ENCODE peak calls at places on chromosomes 11 and 22, in seven cellular contexts. One of them, this sample, is unnamed.

GRCh38 chr11:13781153-13781552 is 112.7 kb downstream of the FAR1 start:
- DNase-seq in tibial nerve: no peak
- DNase-seq in endodermal cell: no peak
- DNase-seq in tibial artery: no peak
- DNase-seq in IMR-90: no peak
- DNase-seq in nephron progenitor cell: no peak
- DNase-seq in OCI-LY7: no peak
- DNase-seq in this sample: no peak

GRCh38 chr11:11536650-11537049 is 85.2 kb downstream of the GALNT18 start:
- DNase-seq in tibial nerve: no peak
- DNase-seq in endodermal cell: no peak
- DNase-seq in tibial artery: no peak
- DNase-seq in IMR-90: no peak
- DNase-seq in nephron progenitor cell: no peak
- DNase-seq in OCI-LY7: no peak
- DNase-seq in this sample: no peak

GRCh38 chr11:65873280-65874156 is 918 bp upstream of the EFEMP2 start:
- DNase-seq in tibial nerve: peak; percentile 93
- DNase-seq in endodermal cell: peak; percentile 98
- DNase-seq in tibial artery: peak; percentile 98
- DNase-seq in IMR-90: peak; percentile 90
- DNase-seq in nephron progenitor cell: peak; percentile 98
- DNase-seq in OCI-LY7: peak; percentile 94
- DNase-seq in this sample: peak; percentile 93

GRCh38 chr22:40748388-40748970 is 69.2 kb downstream of the MCHR1 start:
- DNase-seq in tibial nerve: no peak
- DNase-seq in endodermal cell: peak; percentile 56
- DNase-seq in tibial artery: no peak
- DNase-seq in IMR-90: no peak
- DNase-seq in nephron progenitor cell: peak; percentile 50
- DNase-seq in OCI-LY7: peak; percentile 20
- DNase-seq in this sample: no peak

GRCh38 chr11:128465531-128465930 is 121.8 kb downstream of the ETS1 start:
- DNase-seq in tibial nerve: no peak
- DNase-seq in endodermal cell: no peak
- DNase-seq in tibial artery: no peak
- DNase-seq in IMR-90: no peak
- DNase-seq in nephron progenitor cell: no peak
- DNase-seq in OCI-LY7: no peak
- DNase-seq in this sample: no peak

GRCh38 chr11:44322243-44322642 is 12.3 kb upstream of the ALX4 start:
- DNase-seq in tibial nerve: no peak
- DNase-seq in endodermal cell: no peak
- DNase-seq in tibial artery: no peak
- DNase-seq in IMR-90: no peak
- DNase-seq in nephron progenitor cell: no peak
- DNase-seq in OCI-LY7: no peak
- DNase-seq in this sample: peak; percentile 24

GRCh38 chr11:119258180-119258579 is 52.0 kb downstream of the CBL start:
- DNase-seq in tibial nerve: no peak
- DNase-seq in endodermal cell: peak; percentile 46
- DNase-seq in tibial artery: no peak
- DNase-seq in IMR-90: no peak
- DNase-seq in nephron progenitor cell: no peak
- DNase-seq in OCI-LY7: peak; percentile 29
- DNase-seq in this sample: no peak

GRCh38 chr11:63710476-63711217 is 29.3 kb downstream of the RTN3 start:
- DNase-seq in tibial nerve: no peak
- DNase-seq in endodermal cell: no peak
- DNase-seq in tibial artery: no peak
- DNase-seq in IMR-90: peak; percentile 83
- DNase-seq in nephron progenitor cell: no peak
- DNase-seq in OCI-LY7: no peak
- DNase-seq in this sample: no peak

GRCh38 chr11:12623869-12624268 is 50.4 kb upstream of the TEAD1 start:
- DNase-seq in tibial nerve: no peak
- DNase-seq in endodermal cell: no peak
- DNase-seq in tibial artery: no peak
- DNase-seq in IMR-90: no peak
- DNase-seq in nephron progenitor cell: no peak
- DNase-seq in OCI-LY7: no peak
- DNase-seq in this sample: no peak

GRCh38 chr11:18036456-18036855 is 9.6 kb downstream of the TPH1 start:
- DNase-seq in tibial nerve: no peak
- DNase-seq in endodermal cell: no peak
- DNase-seq in tibial artery: no peak
- DNase-seq in IMR-90: no peak
- DNase-seq in nephron progenitor cell: no peak
- DNase-seq in OCI-LY7: no peak
- DNase-seq in this sample: no peak

GRCh38 chr22:46339956-46340355 is 4.4 kb downstream of the TRMU start:
- DNase-seq in tibial nerve: no peak
- DNase-seq in endodermal cell: no peak
- DNase-seq in tibial artery: no peak
- DNase-seq in IMR-90: no peak
- DNase-seq in nephron progenitor cell: no peak
- DNase-seq in OCI-LY7: no peak
- DNase-seq in this sample: peak; percentile 11

GRCh38 chr11:11218287-11218986 is 134.6 kb downstream of the CSNK2A3 start:
- DNase-seq in tibial nerve: no peak
- DNase-seq in endodermal cell: peak; percentile 26
- DNase-seq in tibial artery: no peak
- DNase-seq in IMR-90: no peak
- DNase-seq in nephron progenitor cell: no peak
- DNase-seq in OCI-LY7: peak; percentile 79
- DNase-seq in this sample: no peak

GRCh38 chr11:12556788-12557384 is 117.3 kb upstream of the TEAD1 start:
- DNase-seq in tibial nerve: peak; percentile 35
- DNase-seq in endodermal cell: peak; percentile 88
- DNase-seq in tibial artery: peak; percentile 84
- DNase-seq in IMR-90: peak; percentile 96
- DNase-seq in nephron progenitor cell: no peak
- DNase-seq in OCI-LY7: no peak
- DNase-seq in this sample: no peak

GRCh38 chr11:122140535-122140934 is 24.5 kb upstream of the BLID start:
- DNase-seq in tibial nerve: no peak
- DNase-seq in endodermal cell: no peak
- DNase-seq in tibial artery: no peak
- DNase-seq in IMR-90: peak; percentile 86
- DNase-seq in nephron progenitor cell: no peak
- DNase-seq in OCI-LY7: no peak
- DNase-seq in this sample: no peak

GRCh38 chr11:129202646-129203045 is 10.5 kb upstream of the ARHGAP32 start:
- DNase-seq in tibial nerve: no peak
- DNase-seq in endodermal cell: no peak
- DNase-seq in tibial artery: no peak
- DNase-seq in IMR-90: no peak
- DNase-seq in nephron progenitor cell: no peak
- DNase-seq in OCI-LY7: no peak
- DNase-seq in this sample: no peak

GRCh38 chr22:19884161-19884953 is 29.7 kb upstream of the GNB1L start:
- DNase-seq in tibial nerve: no peak
- DNase-seq in endodermal cell: no peak
- DNase-seq in tibial artery: peak; percentile 61
- DNase-seq in IMR-90: no peak
- DNase-seq in nephron progenitor cell: no peak
- DNase-seq in OCI-LY7: no peak
- DNase-seq in this sample: peak; percentile 34

GRCh38 chr11:763549-764321 is 13.6 kb downstream of the GATD1 start:
- DNase-seq in tibial nerve: no peak
- DNase-seq in endodermal cell: no peak
- DNase-seq in tibial artery: no peak
- DNase-seq in IMR-90: no peak
- DNase-seq in nephron progenitor cell: no peak
- DNase-seq in OCI-LY7: no peak
- DNase-seq in this sample: no peak

GRCh38 chr11:25562417-25562816 is 769.5 kb upstream of the ANO3 start:
- DNase-seq in tibial nerve: no peak
- DNase-seq in endodermal cell: no peak
- DNase-seq in tibial artery: no peak
- DNase-seq in IMR-90: no peak
- DNase-seq in nephron progenitor cell: no peak
- DNase-seq in OCI-LY7: no peak
- DNase-seq in this sample: no peak

GRCh38 chr11:132653237-132653636 is 879.1 kb downstream of the OPCML start:
- DNase-seq in tibial nerve: no peak
- DNase-seq in endodermal cell: no peak
- DNase-seq in tibial artery: no peak
- DNase-seq in IMR-90: no peak
- DNase-seq in nephron progenitor cell: no peak
- DNase-seq in OCI-LY7: no peak
- DNase-seq in this sample: no peak

GRCh38 chr11:19218216-19218615 is 16.4 kb upstream of the CSRP3 start:
- DNase-seq in tibial nerve: no peak
- DNase-seq in endodermal cell: no peak
- DNase-seq in tibial artery: no peak
- DNase-seq in IMR-90: no peak
- DNase-seq in nephron progenitor cell: no peak
- DNase-seq in OCI-LY7: no peak
- DNase-seq in this sample: no peak

GRCh38 chr22:46829140-46829891 is 66.9 kb downstream of the TBC1D22A start:
- DNase-seq in tibial nerve: no peak
- DNase-seq in endodermal cell: peak; percentile 26
- DNase-seq in tibial artery: no peak
- DNase-seq in IMR-90: peak; percentile 94
- DNase-seq in nephron progenitor cell: no peak
- DNase-seq in OCI-LY7: no peak
- DNase-seq in this sample: no peak

DNA sequence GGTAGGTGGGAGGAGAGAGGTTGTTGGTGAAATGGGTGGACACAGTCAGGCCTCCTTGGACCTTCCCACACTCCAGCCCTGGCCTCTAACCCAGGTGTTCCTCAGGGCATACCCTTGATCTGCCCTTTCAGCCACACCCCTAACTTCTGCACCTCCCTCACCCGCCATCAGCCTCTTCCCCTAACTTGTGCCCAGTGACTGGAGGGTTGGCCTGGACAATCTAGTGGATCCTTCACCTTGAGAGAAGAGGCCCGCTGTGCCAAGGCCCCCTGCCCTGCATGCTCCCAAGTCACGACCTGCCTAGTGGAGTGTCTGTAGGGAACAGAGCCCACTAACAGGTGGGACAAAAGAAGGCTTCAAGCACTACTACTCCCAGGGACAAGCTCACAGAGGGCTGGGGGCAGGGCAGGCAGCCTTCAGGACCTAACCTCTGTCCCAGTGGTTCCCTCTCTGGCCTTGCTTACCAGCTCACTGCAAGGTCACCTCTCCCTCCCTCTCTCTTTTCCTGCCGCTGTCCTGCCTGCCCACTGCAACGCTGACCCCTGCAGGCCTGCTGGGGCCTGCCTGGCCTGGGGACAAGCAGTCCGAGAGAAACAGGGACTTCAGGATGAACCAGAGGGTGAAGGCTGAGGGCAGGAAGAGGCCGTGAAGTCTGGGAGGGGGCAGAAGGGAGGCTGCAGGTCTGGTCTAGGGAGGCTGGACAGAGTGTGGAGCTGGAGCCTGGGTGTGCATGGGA is 3.3 kb downstream of the SYT7 start:
- DNase-seq in tibial nerve: no peak
- DNase-seq in endodermal cell: peak; percentile 89
- DNase-seq in tibial artery: no peak
- DNase-seq in IMR-90: no peak
- DNase-seq in nephron progenitor cell: peak; percentile 60
- DNase-seq in OCI-LY7: no peak
- DNase-seq in this sample: no peak
- TF ChIP-seq CTCF in tibial nerve: no peak
- TF ChIP-seq CTCF in endodermal cell: peak; percentile 78
- TF ChIP-seq CTCF in tibial artery: no peak
- TF ChIP-seq CTCF in IMR-90: peak; percentile 36
- TF ChIP-seq CTCF in nephron progenitor cell: peak; percentile 49
- TF ChIP-seq CTCF in OCI-LY7: no peak
- TF ChIP-seq CTCF in this sample: no peak

DNA sequence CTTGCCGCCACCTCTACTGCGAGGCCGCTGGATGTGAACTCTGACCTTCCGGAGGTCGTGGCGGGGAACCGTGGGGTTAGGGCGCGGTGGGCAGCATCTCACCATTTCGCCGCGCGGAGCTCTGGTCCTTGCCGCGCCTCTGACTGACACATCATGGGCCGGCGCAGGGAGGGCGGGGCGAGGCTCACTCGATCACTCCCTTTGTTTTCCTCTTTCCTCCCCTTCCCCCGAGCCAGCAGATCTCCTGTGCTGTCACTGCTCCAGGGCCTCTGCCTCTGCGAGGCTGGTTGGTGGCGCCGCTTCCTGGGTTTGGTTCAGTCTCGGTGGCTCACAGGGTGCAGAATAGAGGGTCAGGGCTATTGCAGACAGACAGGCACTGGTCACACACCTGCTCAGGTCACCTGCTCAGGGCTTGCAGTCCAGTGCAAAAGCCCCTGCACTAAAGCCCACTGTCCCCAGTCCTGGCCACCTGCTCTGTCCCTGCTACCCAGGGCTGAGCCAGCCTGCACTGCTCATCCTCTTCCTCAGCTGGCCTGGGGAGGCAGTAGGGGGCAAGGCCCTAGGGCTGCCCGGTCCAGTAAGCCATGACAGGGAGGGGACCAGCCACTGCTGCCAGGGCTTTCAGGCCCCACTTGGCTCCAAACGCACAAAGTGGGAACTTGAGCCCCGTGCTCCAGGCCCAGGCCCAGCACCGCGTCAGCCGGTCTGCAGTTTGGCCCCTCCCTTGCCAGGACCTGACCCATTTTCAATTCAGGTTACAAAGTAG is 36.2 kb downstream of the PISD start:
- DNase-seq in tibial nerve: peak; percentile 29
- DNase-seq in endodermal cell: peak; percentile 92
- DNase-seq in tibial artery: peak; percentile 68
- DNase-seq in IMR-90: peak; percentile 19
- DNase-seq in nephron progenitor cell: peak; percentile 69
- DNase-seq in OCI-LY7: no peak
- DNase-seq in this sample: no peak
- TF ChIP-seq CTCF in tibial nerve: no peak
- TF ChIP-seq CTCF in endodermal cell: no peak
- TF ChIP-seq CTCF in tibial artery: no peak
- TF ChIP-seq CTCF in IMR-90: no peak
- TF ChIP-seq CTCF in nephron progenitor cell: no peak
- TF ChIP-seq CTCF in OCI-LY7: no peak
- TF ChIP-seq CTCF in this sample: no peak

DNA sequence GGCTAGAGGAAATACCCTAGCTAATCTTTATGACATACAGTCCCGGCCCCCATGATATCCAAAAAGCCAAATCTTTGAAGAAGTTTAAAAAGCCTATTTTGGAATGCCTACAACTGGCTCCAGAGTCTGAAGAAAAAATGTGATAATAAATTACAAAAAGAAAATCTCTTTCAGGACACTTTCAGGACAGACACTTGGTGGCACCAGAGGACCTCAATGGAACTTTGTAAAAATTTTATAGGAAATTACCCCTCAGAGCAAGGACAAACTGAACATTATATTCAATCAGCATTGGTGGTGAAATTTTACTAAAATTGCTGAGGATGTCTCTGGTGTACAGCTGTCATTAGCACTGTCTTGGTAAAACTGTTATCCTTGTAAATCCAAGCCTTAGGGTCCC is 81.0 kb downstream of the CCDC73 start:
- DNase-seq in tibial nerve: no peak
- DNase-seq in endodermal cell: no peak
- DNase-seq in tibial artery: no peak
- DNase-seq in IMR-90: no peak
- DNase-seq in nephron progenitor cell: no peak
- DNase-seq in OCI-LY7: peak; percentile 1
- DNase-seq in this sample: no peak
- TF ChIP-seq CTCF in tibial nerve: no peak
- TF ChIP-seq CTCF in endodermal cell: peak; percentile 66
- TF ChIP-seq CTCF in tibial artery: no peak
- TF ChIP-seq CTCF in IMR-90: peak; percentile 34
- TF ChIP-seq CTCF in nephron progenitor cell: peak; percentile 43
- TF ChIP-seq CTCF in OCI-LY7: peak; percentile 70
- TF ChIP-seq CTCF in this sample: no peak

GRCh38 chr22:36368359-36368983 is 19.3 kb downstream of the MYH9 start:
- DNase-seq in tibial nerve: no peak
- DNase-seq in endodermal cell: peak; percentile 92
- DNase-seq in tibial artery: no peak
- DNase-seq in IMR-90: peak; percentile 78
- DNase-seq in nephron progenitor cell: peak; percentile 58
- DNase-seq in OCI-LY7: no peak
- DNase-seq in this sample: no peak
- TF ChIP-seq CTCF in tibial nerve: no peak
- TF ChIP-seq CTCF in endodermal cell: peak; percentile 29
- TF ChIP-seq CTCF in tibial artery: no peak
- TF ChIP-seq CTCF in IMR-90: peak; percentile 23
- TF ChIP-seq CTCF in nephron progenitor cell: no peak
- TF ChIP-seq CTCF in OCI-LY7: peak; percentile 48
- TF ChIP-seq CTCF in this sample: peak; percentile 15